ENCODE peak calls at places on chromosomes 2 and 18, in seven cellular contexts. H is naive B cell, J is GM19239, T is LoVo, I is OCI-LY7, W is heart left ventricle, R is GM12891. Z is an unnamed sample.

GRCh38 chr2:206423147-206423546 is 20.2 kb upstream of the ADAM23 start:
- DNase-seq in W (no peak), J (no peak), R (no peak), T (no peak), H (no peak), I (peak), Z (no peak)

GRCh38 chr2:207831569-207832248 is 62.0 kb upstream of the FZD5 start:
- DNase-seq in W (no peak), I (no peak), H (no peak), R (no peak), J (no peak), T (no peak), Z (no peak)

GRCh38 chr2:18915227-18915626 is 325.9 kb upstream of the NT5C1B start:
- DNase-seq in R (no peak), T (no peak), W (no peak), H (no peak), J (no peak), I (no peak), Z (no peak)

GRCh38 chr2:72031346-72032115 is 116.1 kb downstream of the CYP26B1 start:
- DNase-seq in J (no peak), I (no peak), R (no peak), W (no peak), H (no peak), T (no peak), Z (no peak)

GRCh38 chr18:39053569-39053968 is 1488.0 kb upstream of the CELF4 start:
- DNase-seq in I (no peak), W (no peak), J (no peak), T (no peak), R (no peak), H (no peak), Z (no peak)

GRCh38 chr2:196849895-196850294 is 40.7 kb upstream of the C2orf66 start:
- DNase-seq in I (peak), T (peak), W (no peak), J (no peak), R (no peak), H (no peak), Z (no peak)

GRCh38 chr2:82993631-82994030 is 1465.4 kb downstream of the SUCLG1 start:
- DNase-seq in H (no peak), I (no peak), J (no peak), T (no peak), W (no peak), R (no peak), Z (no peak)

GRCh38 chr2:158718851-158719250 is 76.3 kb upstream of the DAPL1 start:
- DNase-seq in J (no peak), I (no peak), W (no peak), T (no peak), R (no peak), H (no peak), Z (no peak)

GRCh38 chr2:216302981-216303676 is 69.2 kb downstream of the MARCHF4 start:
- DNase-seq in J (no peak), T (no peak), W (no peak), R (no peak), I (no peak), H (no peak), Z (no peak)

GRCh38 chr2:160332318-160332717 is 132.2 kb upstream of the ITGB6 start:
- DNase-seq in R (no peak), W (no peak), H (no peak), T (no peak), I (peak), J (no peak), Z (no peak)

GRCh38 chr2:120675460-120676130 is 60.1 kb upstream of the GLI2 start:
- DNase-seq in W (peak), T (peak), J (peak), I (peak), H (no peak), R (peak), Z (peak)

GRCh38 chr2:194445226-194445625 is 1211.8 kb upstream of the SLC39A10 start:
- DNase-seq in R (no peak), T (no peak), H (no peak), J (no peak), I (no peak), W (no peak), Z (no peak)

GRCh38 chr2:157830696-157831570 is 45.2 kb downstream of the ACVR1 start:
- DNase-seq in R (no peak), I (no peak), J (no peak), H (no peak), W (no peak), T (peak), Z (no peak)

GRCh38 chr18:48784654-48785053 is 166.1 kb downstream of the SMAD7 start:
- DNase-seq in T (no peak), W (no peak), R (no peak), J (no peak), I (no peak), H (no peak), Z (no peak)

Z was measured in GM10248.